ENCODE peak calls at places on chromosomes 6 and 20, in four cellular contexts. One of them, this sample, is unnamed.

GRCh38 chr6:137791281-137792159 is 75.5 kb upstream of the TNFAIP3 start:
- DNase-seq in WTC11: no peak
- DNase-seq in K562: no peak
- DNase-seq in HepG2: no peak
- DNase-seq in this sample: no peak

GRCh38 chr6:24376875-24377274 is 19.0 kb upstream of the DCDC2 start:
- DNase-seq in WTC11: no peak
- DNase-seq in K562: no peak
- DNase-seq in HepG2: no peak
- DNase-seq in this sample: no peak

GRCh38 chr20:49344975-49345374 is 67.1 kb upstream of the ZNFX1 start:
- DNase-seq in WTC11: no peak
- DNase-seq in K562: no peak
- DNase-seq in HepG2: no peak
- DNase-seq in this sample: peak; percentile 89

GRCh38 chr20:15703171-15703911 is 869.9 kb downstream of the KIF16B start:
- DNase-seq in WTC11: no peak
- DNase-seq in K562: no peak
- DNase-seq in HepG2: peak; percentile 14
- DNase-seq in this sample: peak; percentile 50

GRCh38 chr6:90502866-90503407 is 83.9 kb downstream of the MAP3K7 start:
- DNase-seq in WTC11: no peak
- DNase-seq in K562: peak; percentile 84
- DNase-seq in HepG2: peak; percentile 93
- DNase-seq in this sample: no peak

GRCh38 chr6:23302499-23302898 is 733.1 kb downstream of the HDGFL1 start:
- DNase-seq in WTC11: no peak
- DNase-seq in K562: no peak
- DNase-seq in HepG2: no peak
- DNase-seq in this sample: no peak

GRCh38 chr6:130326496-130326895 is 39.3 kb upstream of the TMEM200A start:
- DNase-seq in WTC11: no peak
- DNase-seq in K562: no peak
- DNase-seq in HepG2: no peak
- DNase-seq in this sample: no peak

GRCh38 chr20:48599748-48600469 is 227.9 kb downstream of the PREX1 start:
- DNase-seq in WTC11: peak; percentile 3
- DNase-seq in K562: no peak
- DNase-seq in HepG2: no peak
- DNase-seq in this sample: no peak

GRCh38 chr6:30683137-30683979 is 3.1 kb downstream of the PPP1R18 start:
- DNase-seq in WTC11: no peak
- DNase-seq in K562: peak; percentile 38
- DNase-seq in HepG2: no peak
- DNase-seq in this sample: no peak

GRCh38 chr6:7268362-7269310 is 44.4 kb downstream of the SSR1 start:
- DNase-seq in WTC11: no peak
- DNase-seq in K562: no peak
- DNase-seq in HepG2: no peak
- DNase-seq in this sample: no peak

GRCh38 chr6:42279966-42280629 is 62.4 kb upstream of the MRPS10 start:
- DNase-seq in WTC11: no peak
- DNase-seq in K562: no peak
- DNase-seq in HepG2: no peak
- DNase-seq in this sample: no peak

GRCh38 chr6:15503346-15503680 is 159.5 kb downstream of the DTNBP1 start:
- DNase-seq in WTC11: no peak
- DNase-seq in K562: no peak
- DNase-seq in HepG2: no peak
- DNase-seq in this sample: no peak

GRCh38 chr6:15502451-15503345 is 160.1 kb downstream of the DTNBP1 start:
- DNase-seq in WTC11: no peak
- DNase-seq in K562: no peak
- DNase-seq in HepG2: no peak
- DNase-seq in this sample: no peak

GRCh38 chr6:15504581-15505350 is 158.1 kb downstream of the DTNBP1 start:
- DNase-seq in WTC11: no peak
- DNase-seq in K562: no peak
- DNase-seq in HepG2: peak; percentile 94
- DNase-seq in this sample: no peak

GRCh38 chr6:15505463-15505918 is 157.3 kb downstream of the DTNBP1 start:
- DNase-seq in WTC11: no peak
- DNase-seq in K562: no peak
- DNase-seq in HepG2: no peak
- DNase-seq in this sample: no peak

GRCh38 chr6:15504040-15504491 is 158.8 kb downstream of the DTNBP1 start:
- DNase-seq in WTC11: no peak
- DNase-seq in K562: no peak
- DNase-seq in HepG2: no peak
- DNase-seq in this sample: no peak
- TF ChIP-seq NR3C1 in WTC11: no peak
- TF ChIP-seq NR3C1 in K562: no peak
- TF ChIP-seq NR3C1 in HepG2: no peak
- TF ChIP-seq NR3C1 in this sample: no peak

GRCh38 chr6:84278311-84278710 is 50.9 kb upstream of the CEP162 start:
- DNase-seq in WTC11: no peak
- DNase-seq in K562: no peak
- DNase-seq in HepG2: no peak
- DNase-seq in this sample: no peak

GRCh38 chr6:84284428-84285033 is 57.1 kb upstream of the CEP162 start:
- DNase-seq in WTC11: peak; percentile 16
- DNase-seq in K562: peak; percentile 50
- DNase-seq in HepG2: peak; percentile 3
- DNase-seq in this sample: peak; percentile 30

GRCh38 chr6:84280639-84281038 is 53.2 kb upstream of the CEP162 start:
- DNase-seq in WTC11: no peak
- DNase-seq in K562: peak; percentile 29
- DNase-seq in HepG2: no peak
- DNase-seq in this sample: no peak

GRCh38 chr6:84282566-84282965 is 55.1 kb upstream of the CEP162 start:
- DNase-seq in WTC11: no peak
- DNase-seq in K562: no peak
- DNase-seq in HepG2: no peak
- DNase-seq in this sample: no peak

DNA sequence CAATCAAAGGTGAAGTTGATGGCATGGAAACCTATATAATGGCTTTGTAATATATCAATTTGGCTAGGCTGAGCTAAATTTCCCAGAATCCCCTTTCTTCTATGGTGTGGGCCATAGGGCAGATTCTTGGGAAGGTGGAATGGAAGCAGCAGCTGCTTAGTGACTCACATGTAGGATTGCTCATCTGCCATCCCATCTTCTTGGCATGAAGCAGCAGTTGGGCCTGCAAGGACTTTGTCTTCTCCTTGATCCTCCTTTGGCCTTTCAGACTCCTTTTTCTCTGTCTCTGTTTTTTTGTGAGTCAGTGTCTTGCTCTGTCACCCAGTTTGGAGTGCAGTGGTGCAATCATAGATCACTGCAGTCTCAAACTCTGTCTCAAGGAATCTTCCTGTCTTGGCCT is 52.6 kb upstream of the CEP162 start:
- DNase-seq in WTC11: no peak
- DNase-seq in K562: no peak
- DNase-seq in HepG2: no peak
- DNase-seq in this sample: no peak
- TF ChIP-seq NR3C1 in WTC11: no peak
- TF ChIP-seq NR3C1 in K562: no peak
- TF ChIP-seq NR3C1 in HepG2: no peak
- TF ChIP-seq NR3C1 in this sample: no peak

DNA sequence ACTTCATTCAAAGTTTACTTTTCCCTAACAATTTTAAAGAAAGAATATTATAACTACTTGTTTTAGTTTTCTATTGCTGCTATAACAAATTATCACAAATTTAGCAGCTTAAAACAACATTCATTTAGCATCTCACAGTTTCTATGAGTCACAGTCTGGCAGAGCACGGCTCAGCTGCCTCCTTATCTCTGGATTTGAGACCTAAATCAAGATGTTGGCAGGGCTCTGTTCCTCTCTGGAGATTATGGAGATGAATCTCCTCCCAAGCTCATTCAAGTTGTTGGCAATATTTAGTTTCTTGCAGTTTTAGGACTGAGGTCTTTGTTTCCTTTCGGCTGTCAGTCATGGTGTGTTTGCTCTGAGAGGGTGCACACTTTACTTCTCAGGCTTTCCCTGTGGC is 1065.8 kb upstream of the EYS start:
- DNase-seq in WTC11: no peak
- DNase-seq in K562: no peak
- DNase-seq in HepG2: no peak
- DNase-seq in this sample: no peak
- TF ChIP-seq NR3C1 in WTC11: no peak
- TF ChIP-seq NR3C1 in K562: no peak
- TF ChIP-seq NR3C1 in HepG2: no peak
- TF ChIP-seq NR3C1 in this sample: no peak

DNA sequence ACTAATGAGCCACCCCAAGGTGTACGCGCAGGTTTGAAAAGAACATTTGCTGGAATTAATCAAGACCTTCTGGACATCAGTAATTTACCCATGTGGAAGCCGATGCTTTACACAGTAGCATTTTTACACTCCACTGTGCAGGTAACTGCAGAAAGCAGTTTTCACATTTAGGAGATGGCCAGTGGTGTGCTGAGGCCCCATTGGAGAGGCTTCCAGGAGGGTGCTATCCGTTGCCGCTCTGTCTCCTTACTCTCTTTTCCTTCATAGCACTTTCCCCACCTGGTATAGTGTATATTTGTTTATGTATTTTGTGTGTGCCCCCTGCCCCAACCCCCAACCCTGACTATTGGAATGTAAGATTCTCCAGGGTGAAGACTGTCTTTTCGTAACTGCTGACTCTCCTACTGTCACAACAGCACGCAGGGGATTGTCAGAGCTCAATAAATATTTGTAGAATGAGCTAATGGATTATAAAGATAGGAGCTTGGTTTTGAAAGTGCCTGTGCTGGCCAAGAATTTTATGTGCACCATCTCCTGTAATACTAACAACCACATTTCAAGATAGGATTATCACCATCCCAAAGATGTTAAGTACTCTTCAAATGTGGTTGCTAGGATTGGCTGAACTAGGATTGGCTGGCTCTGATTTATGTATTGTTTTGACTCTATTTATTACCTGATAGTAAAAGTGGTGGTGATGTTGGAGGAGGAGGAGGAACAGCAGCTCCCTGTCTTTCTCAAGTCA is 74.0 kb upstream of the GLP1R start:
- DNase-seq in WTC11: no peak
- DNase-seq in K562: no peak
- DNase-seq in HepG2: no peak
- DNase-seq in this sample: no peak
- TF ChIP-seq NR3C1 in WTC11: no peak
- TF ChIP-seq NR3C1 in K562: no peak
- TF ChIP-seq NR3C1 in HepG2: no peak
- TF ChIP-seq NR3C1 in this sample: no peak

DNA sequence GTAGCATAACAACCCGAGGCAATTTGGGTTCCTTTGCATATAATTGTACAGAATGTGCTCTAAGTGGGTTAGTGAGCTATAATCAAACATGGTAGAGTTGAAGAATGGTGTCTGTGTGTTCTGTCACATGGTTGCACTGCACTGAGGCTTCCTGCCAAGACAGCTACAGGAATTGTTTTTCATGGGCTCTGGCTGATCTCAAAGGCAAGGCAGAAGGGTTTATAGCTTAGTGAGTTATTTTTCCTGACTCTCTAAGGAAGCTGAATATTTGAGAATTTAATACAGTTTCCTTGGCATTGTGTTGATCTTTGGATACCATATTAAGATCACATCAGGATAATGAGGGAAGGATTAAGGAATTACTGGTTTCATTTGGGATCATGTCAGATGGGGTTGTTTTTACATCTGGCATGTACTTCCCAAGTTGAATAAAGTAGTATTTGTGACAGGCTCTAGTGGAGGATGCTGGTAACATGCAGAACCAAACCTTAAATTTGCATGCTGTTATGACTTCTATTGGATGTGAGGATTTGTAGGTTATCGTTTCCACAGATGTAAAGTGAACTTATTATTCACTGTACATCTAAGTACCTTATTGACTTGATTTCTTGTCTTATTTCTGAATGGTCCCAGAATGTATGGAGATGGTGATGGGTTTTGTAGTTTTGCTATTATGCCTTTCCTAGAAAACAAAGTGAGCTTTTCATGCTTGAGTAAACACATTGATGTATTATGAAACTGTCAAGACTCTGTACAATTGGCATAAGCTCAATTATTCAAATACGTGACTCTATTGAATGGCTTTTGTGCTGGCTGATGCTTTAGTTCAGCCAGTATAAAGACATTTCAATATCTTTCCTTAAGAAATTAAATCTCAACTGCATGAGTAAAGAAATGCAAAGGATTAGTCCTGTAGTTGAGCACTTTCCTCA is 43.3 kb downstream of the LRRC1 start:
- DNase-seq in WTC11: no peak
- DNase-seq in K562: no peak
- DNase-seq in HepG2: no peak
- DNase-seq in this sample: no peak
- TF ChIP-seq NR3C1 in WTC11: no peak
- TF ChIP-seq NR3C1 in K562: no peak
- TF ChIP-seq NR3C1 in HepG2: no peak
- TF ChIP-seq NR3C1 in this sample: no peak

GRCh38 chr20:63086421-63087235 is 79.9 kb upstream of the BHLHE23 start:
- DNase-seq in WTC11: peak; percentile 6
- DNase-seq in K562: no peak
- DNase-seq in HepG2: no peak
- DNase-seq in this sample: no peak
- TF ChIP-seq NR3C1 in WTC11: no peak
- TF ChIP-seq NR3C1 in K562: no peak
- TF ChIP-seq NR3C1 in HepG2: no peak
- TF ChIP-seq NR3C1 in this sample: no peak

GRCh38 chr6:77511860-77512259 is 48.6 kb upstream of the HTR1B start:
- DNase-seq in WTC11: no peak
- DNase-seq in K562: no peak
- DNase-seq in HepG2: no peak
- DNase-seq in this sample: no peak
- TF ChIP-seq NR3C1 in WTC11: no peak
- TF ChIP-seq NR3C1 in K562: no peak
- TF ChIP-seq NR3C1 in HepG2: no peak
- TF ChIP-seq NR3C1 in this sample: no peak

DNA sequence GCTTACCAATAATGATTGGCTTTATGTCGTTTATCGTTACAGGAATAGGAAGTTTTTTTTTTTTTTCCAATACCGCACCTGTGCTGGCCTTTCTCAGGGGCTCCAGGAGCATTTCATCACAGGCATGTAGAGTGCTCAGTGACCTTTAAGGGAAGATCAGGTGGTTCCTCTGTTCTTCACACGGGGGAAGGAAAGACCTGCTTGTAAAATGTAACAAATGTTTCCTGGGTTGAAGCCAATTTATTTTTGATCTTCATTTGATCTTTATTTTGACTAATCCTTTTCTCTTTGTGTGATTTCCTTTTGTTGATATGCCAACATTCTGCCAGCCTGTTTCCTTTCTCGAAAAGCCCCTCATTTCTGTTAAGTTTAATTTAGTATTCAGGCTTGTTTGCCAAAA is 61.9 kb upstream of the HBS1L start:
- DNase-seq in WTC11: no peak
- DNase-seq in K562: no peak
- DNase-seq in HepG2: no peak
- DNase-seq in this sample: no peak
- TF ChIP-seq NR3C1 in WTC11: no peak
- TF ChIP-seq NR3C1 in K562: no peak
- TF ChIP-seq NR3C1 in HepG2: no peak
- TF ChIP-seq NR3C1 in this sample: no peak

This sample was measured in A549.